ENCODE peak calls at places on chromosomes 13 and 19, in six cellular contexts. P is activated B cell treated with CpG ODN at 0.5 μM for 24 hours; K is posterior cingulate gyrus; Y is non-pigmented ciliary epithelial cell; S is A673; Q is activated T-cell treated with anti-CD3 and anti-CD28 coated beads, Interleukin-2, amount 50 U/mL, for 72 hours. U is an unnamed sample.

GRCh38 chr13:73223372-73223781 is 164.6 kb downstream of the KLF5 start:
- DNase-seq in P (no peak), K (no peak), Y (no peak), S (peak), Q (peak), U (no peak)

GRCh38 chr13:51218691-51219090 is 3.5 kb upstream of the FAM124A start:
- DNase-seq in P (no peak), K (no peak), Y (no peak), S (no peak), Q (no peak), U (no peak)

GRCh38 chr13:114283581-114283980 is 2.2 kb downstream of the UPF3A start:
- DNase-seq in P (no peak), K (no peak), Y (no peak), S (no peak), Q (no peak), U (no peak)

GRCh38 chr13:114025432-114026127 is 51.7 kb upstream of the C13orf46 start:
- DNase-seq in P (no peak), K (no peak), Y (no peak), S (no peak), Q (no peak), U (no peak)

GRCh38 chr13:97276862-97277269 is 54.7 kb downstream of the MBNL2 start:
- DNase-seq in P (no peak), K (no peak), Y (no peak), S (no peak), Q (no peak), U (no peak)

GRCh38 chr13:27962128-27962841 is 6.8 kb downstream of the CDX2 start:
- DNase-seq in P (no peak), K (no peak), Y (no peak), S (no peak), Q (no peak), U (no peak)

GRCh38 chr19:48807590-48808308 is 3.1 kb downstream of the BCAT2 start:
- DNase-seq in P (no peak), K (no peak), Y (no peak), S (no peak), Q (no peak), U (no peak)

GRCh38 chr19:3575260-3575741 is 2.6 kb downstream of the HMG20B start:
- DNase-seq in P (no peak), K (peak), Y (no peak), S (no peak), Q (peak), U (no peak)

GRCh38 chr13:58254961-58255360 is 623.4 kb downstream of the PCDH17 start:
- DNase-seq in P (no peak), K (no peak), Y (no peak), S (no peak), Q (no peak), U (no peak)

GRCh38 chr19:48403606-48404005 is 10.1 kb downstream of the GRIN2D start:
- DNase-seq in P (no peak), K (peak), Y (no peak), S (peak), Q (peak), U (no peak)

GRCh38 chr13:28541966-28542365 is 47.0 kb upstream of the FLT1 start:
- DNase-seq in P (no peak), K (no peak), Y (no peak), S (no peak), Q (no peak), U (no peak)

GRCh38 chr19:9857920-9858746 is 23.0 kb downstream of the PIN1 start:
- DNase-seq in P (no peak), K (no peak), Y (no peak), S (no peak), Q (no peak), U (no peak)

GRCh38 chr19:43519436-43520088 is 7.4 kb downstream of the ETHE1 start:
- DNase-seq in P (peak), K (peak), Y (peak), S (peak), Q (peak), U (peak)

GRCh38 chr13:48626077-48626449 is 27.7 kb upstream of the CYSLTR2 start:
- DNase-seq in P (no peak), K (no peak), Y (peak), S (no peak), Q (no peak), U (no peak)

GRCh38 chr13:45482571-45483173 is 17.9 kb downstream of the COG3 start:
- DNase-seq in P (no peak), K (no peak), Y (no peak), S (peak), Q (no peak), U (no peak)

GRCh38 chr19:10228925-10229324 is 2.2 kb downstream of the S1PR2 start:
- DNase-seq in P (no peak), K (no peak), Y (no peak), S (peak), Q (peak), U (no peak)

GRCh38 chr19:2625434-2625833 is 77.1 kb downstream of the GNG7 start:
- DNase-seq in P (no peak), K (no peak), Y (no peak), S (no peak), Q (no peak), U (peak)

GRCh38 chr13:35630551-35631275 is 154.2 kb upstream of the MAB21L1 start:
- DNase-seq in P (no peak), K (no peak), Y (peak), S (peak), Q (no peak), U (no peak)